ENCODE peak calls at places on chromosomes 4 and X, in six cellular contexts. A is occipital lobe; R is central memory CD8-positive, alpha-beta T cell; O is EL; K is tibial nerve; X is cardiac fibroblast. G is an unnamed sample.

GRCh38 chr4:38056024-38056685 is 96.0 kb downstream of the PTTG2 start:
- DNase-seq in A (no peak), R (no peak), O (no peak), K (no peak), X (no peak), G (no peak)

GRCh38 chrX:36445576-36445975 is 526.0 kb downstream of the CFAP47 start:
- DNase-seq in A (no peak), R (no peak), O (no peak), K (no peak), X (no peak), G (no peak)

GRCh38 chr4:113869743-113870375 is 108.3 kb upstream of the CAMK2D start:
- DNase-seq in A (no peak), R (no peak), O (peak), K (no peak), X (peak), G (peak)

GRCh38 chr4:146202665-146203064 is 11.7 kb upstream of the REELD1 start:
- DNase-seq in A (no peak), R (no peak), O (no peak), K (no peak), X (no peak), G (no peak)

GRCh38 chr4:124509151-124509550 is 203.4 kb downstream of the ANKRD50 start:
- DNase-seq in A (no peak), R (no peak), O (no peak), K (no peak), X (no peak), G (no peak)

GRCh38 chr4:836003-836511 is 10.1 kb upstream of the CPLX1 start:
- DNase-seq in A (no peak), R (no peak), O (no peak), K (no peak), X (no peak), G (no peak)

GRCh38 chrX:33252306-33252825 is 41.0 kb upstream of the DMD start:
- DNase-seq in A (no peak), R (no peak), O (no peak), K (no peak), X (peak), G (peak)

GRCh38 chrX:125219852-125220251 is 99.8 kb upstream of the TEX13C start:
- DNase-seq in A (no peak), R (no peak), O (no peak), K (no peak), X (no peak), G (no peak)

GRCh38 chr4:2574863-2575262 is 38.4 kb downstream of the FAM193A start:
- DNase-seq in A (no peak), R (no peak), O (no peak), K (no peak), X (no peak), G (no peak)

GRCh38 chrX:38312436-38312835 is 14.9 kb downstream of the RPGR start:
- DNase-seq in A (no peak), R (no peak), O (peak), K (no peak), X (peak), G (peak)

GRCh38 chr4:6720202-6720699 is 4.3 kb downstream of the BLOC1S4 start:
- DNase-seq in A (peak), R (peak), O (peak), K (peak), X (peak), G (peak)

GRCh38 chr4:12595489-12595888 is 888.7 kb downstream of the RAB28 start:
- DNase-seq in A (no peak), R (no peak), O (no peak), K (no peak), X (no peak), G (no peak)

GRCh38 chr4:55326629-55327028 is 19.4 kb upstream of the SRD5A3 start:
- DNase-seq in A (no peak), R (no peak), O (no peak), K (no peak), X (no peak), G (no peak)

GRCh38 chr4:123856689-123857545 is 460.3 kb downstream of the SPRY1 start:
- DNase-seq in A (no peak), R (no peak), O (peak), K (peak), X (peak), G (peak)

GRCh38 chr4:101475246-101475645 is 127.9 kb upstream of the PPP3CA start:
- DNase-seq in A (no peak), R (no peak), O (peak), K (no peak), X (no peak), G (no peak)

GRCh38 chrX:120334603-120335002 is 23.3 kb upstream of the TMEM255A start:
- DNase-seq in A (no peak), R (no peak), O (no peak), K (no peak), X (no peak), G (no peak)

GRCh38 chr4:40956726-40957255 is 207.0 kb downstream of the NSUN7 start:
- DNase-seq in A (no peak), R (no peak), O (no peak), K (no peak), X (no peak), G (no peak)

GRCh38 chrX:84170931-84171330 is 17.1 kb downstream of the RPS6KA6 start:
- DNase-seq in A (no peak), R (no peak), O (no peak), K (no peak), X (no peak), G (no peak)

GRCh38 chr4:124737619-124738018 is 25.1 kb upstream of the ANKRD50 start:
- DNase-seq in A (no peak), R (no peak), O (no peak), K (no peak), X (peak), G (no peak)

GRCh38 chr4:1899149-1900086 is 28.2 kb downstream of the NSD2 start:
- DNase-seq in A (peak), R (peak), O (peak), K (peak), X (peak), G (peak)

GRCh38 chrX:50779694-50780093 is 34.3 kb downstream of the SHROOM4 start:
- DNase-seq in A (no peak), R (no peak), O (no peak), K (no peak), X (peak), G (no peak)

GRCh38 chr4:92047209-92047877 is 256.4 kb upstream of the GRID2 start:
- DNase-seq in A (no peak), R (no peak), O (no peak), K (no peak), X (no peak), G (peak)

GRCh38 chrX:118780509-118780908 is 43.1 kb upstream of the ZCCHC12 start:
- DNase-seq in A (no peak), R (no peak), O (no peak), K (no peak), X (peak), G (no peak)

GRCh38 chr4:118758293-118758692 is 73.1 kb downstream of the METTL14 start:
- DNase-seq in A (no peak), R (no peak), O (no peak), K (no peak), X (peak), G (peak)

GRCh38 chr4:42268824-42269223 is 116.4 kb upstream of the BEND4 start:
- DNase-seq in A (no peak), R (no peak), O (no peak), K (no peak), X (no peak), G (no peak)

G was measured in HCEC 1CT.